ENCODE peak calls at places on chromosomes 2 and 18, in four cellular contexts. U, A, Q and I are unnamed samples.

GRCh38 chr18:9742588-9743131 is 34.6 kb downstream of the RAB31 start:
- DNase-seq in Q (no peak), A (no peak), U (no peak), I (no peak)

GRCh38 chr2:60047944-60048525 is 505.4 kb downstream of the BCL11A start:
- DNase-seq in Q (no peak), U (no peak), A (peak; percentile 55), I (no peak)

GRCh38 chr2:12803616-12804015 is 86.9 kb downstream of the TRIB2 start:
- DNase-seq in A (no peak), Q (no peak), U (no peak), I (no peak)

GRCh38 chr2:39488450-39488849 is 51.4 kb upstream of the MAP4K3 start:
- DNase-seq in Q (no peak), U (peak; percentile 83), A (no peak), I (no peak)

GRCh38 chr18:58241877-58242276 is 197.9 kb downstream of the NEDD4L start:
- DNase-seq in A (peak; percentile 75), U (no peak), Q (no peak), I (no peak)

GRCh38 chr2:64952896-64953482 is 36.2 kb upstream of the SLC1A4 start:
- DNase-seq in U (no peak), Q (no peak), A (no peak), I (no peak)

GRCh38 chr2:227155395-227155794 is 8.6 kb downstream of the COL4A4 start:
- DNase-seq in U (no peak), A (no peak), Q (no peak), I (no peak)

GRCh38 chr18:48996901-48997463 is 46.2 kb upstream of the SMAD7 start:
- DNase-seq in A (no peak), U (peak; percentile 47), Q (no peak), I (no peak)

GRCh38 chr2:213121677-213122076 is 29.7 kb downstream of the IKZF2 start:
- DNase-seq in U (no peak), Q (no peak), A (no peak), I (no peak)

GRCh38 chr2:28436525-28437051 is 43.9 kb downstream of the FOSL2 start:
- DNase-seq in A (no peak), Q (peak; percentile 91), U (no peak), I (no peak)

GRCh38 chr2:140695163-140695562 is 1435.7 kb downstream of the LRP1B start:
- DNase-seq in U (peak; percentile 2), A (no peak), Q (no peak), I (no peak)

GRCh38 chr2:213104089-213104902 is 47.1 kb downstream of the IKZF2 start:
- DNase-seq in Q (no peak), A (no peak), U (no peak), I (no peak)

GRCh38 chr18:33946322-33946721 is 278.4 kb downstream of the NOL4 start:
- DNase-seq in A (no peak), U (no peak), Q (no peak), I (no peak)

GRCh38 chr2:30197570-30197969 is 33.8 kb upstream of the LBH start:
- DNase-seq in Q (no peak), U (no peak), A (no peak), I (no peak)

GRCh38 chr2:237598468-237599208 is 8.1 kb upstream of the RAB17 start:
- DNase-seq in Q (no peak), U (no peak), A (no peak), I (no peak)
- H3K4me1 ChIP-seq in Q (no peaks in the 10 kb centered on the region), U (peaks cover 99% of the 10 kb centered on the region), A (peaks cover 21% of the 10 kb centered on the region), I (no peaks in the 10 kb centered on the region)

GRCh38 chr18:25181581-25181980 is 170.4 kb downstream of the ZNF521 start:
- DNase-seq in A (no peak), Q (no peak), U (no peak), I (no peak)
- TF ChIP-seq POLR2A in A (no peak), Q (no peak), U (no peak), I (no peak)

DNA sequence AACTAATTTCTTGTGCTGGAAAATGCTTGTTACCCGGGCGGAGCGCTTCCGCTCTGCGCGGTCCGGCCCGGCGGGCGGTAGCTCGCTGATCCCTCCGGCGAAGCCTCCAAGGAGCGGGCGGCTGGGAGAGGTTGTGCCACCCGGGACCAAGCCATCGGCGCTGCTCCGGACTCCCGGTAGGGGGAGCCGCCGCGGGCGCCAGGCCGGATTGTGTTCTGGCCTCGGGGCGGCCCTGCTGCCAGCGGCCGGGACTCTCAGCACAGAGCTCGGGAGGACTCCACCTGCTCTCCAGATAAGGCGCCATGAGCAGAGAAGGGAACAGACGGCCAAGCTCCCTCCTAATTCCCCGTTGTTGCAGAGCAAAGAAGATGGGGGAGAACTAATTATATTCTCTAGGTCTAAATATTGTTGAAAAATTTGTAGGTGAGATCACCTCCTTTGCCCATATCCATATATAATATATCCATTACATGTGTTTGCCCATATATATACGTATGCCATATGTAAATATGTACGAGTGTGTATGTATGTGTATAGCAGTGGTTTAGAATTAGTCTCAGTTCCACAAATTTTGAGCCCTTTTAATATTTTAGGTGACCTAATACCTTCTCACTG is 13.8 kb upstream of the SATB2 start:
- DNase-seq in U (peak; percentile 53), Q (no peak), A (peak; percentile 77), I (peak; percentile 37)
- TF ChIP-seq CTCF in U (peak; percentile 86), Q (no peak), A (peak; percentile 63), I (no peak)

GRCh38 chr2:161160226-161161073 is at the start of gene TANK:
- DNase-seq in Q (peak; percentile 87), U (peak; percentile 99), A (peak; percentile 95), I (peak; percentile 91)
- H3K4me1 ChIP-seq in Q (no peaks in the 10 kb centered on the region), U (peaks cover 51% of the 10 kb centered on the region), A (peaks cover 21% of the 10 kb centered on the region), I (peaks cover 3% of the 10 kb centered on the region)